ENCODE peak calls at places on chromosomes 5 and 9, in ten cellular contexts. A is neural progenitor cell, C is heart left ventricle, G is cardiac fibroblast, N is GM12865, Y is PC-3, X is prostate gland, W is suprapubic skin, Z is fibroblast of lung, T is H1. R is an unnamed sample.

GRCh38 chr5:74408150-74409043 is 232.1 kb downstream of the ENC1 start:
- DNase-seq in A (no peak), C (no peak), G (no peak), N (no peak), Y (peak; percentile 88), X (no peak), W (no peak), Z (no peak), T (no peak), R (no peak)

GRCh38 chr5:1460054-1460682 is 14.9 kb upstream of the SLC6A3 start:
- DNase-seq in A (no peak), C (no peak), G (no peak), N (no peak), Y (no peak), X (no peak), W (no peak), Z (no peak), T (no peak), R (no peak)

GRCh38 chr9:89461302-89461701 is 36.6 kb downstream of the SEMA4D start:
- DNase-seq in A (no peak), C (no peak), G (peak; percentile 57), N (no peak), Y (peak; percentile 40), X (no peak), W (no peak), Z (peak; percentile 87), T (no peak), R (peak; percentile 83)

GRCh38 chr5:96026334-96027065 is 64.8 kb upstream of the ELL2 start:
- DNase-seq in A (no peak), C (no peak), G (peak; percentile 78), N (no peak), Y (peak; percentile 82), X (no peak), W (no peak), Z (peak; percentile 83), T (no peak), R (peak; percentile 71)

GRCh38 chr5:76393035-76393680 is 9.9 kb upstream of the IQGAP2 start:
- DNase-seq in A (no peak), C (no peak), G (no peak), N (no peak), Y (no peak), X (no peak), W (no peak), Z (no peak), T (no peak), R (no peak)

GRCh38 chr5:157545911-157546310 is 29.7 kb downstream of the ADAM19 start:
- DNase-seq in A (no peak), C (no peak), G (no peak), N (no peak), Y (no peak), X (no peak), W (no peak), Z (no peak), T (no peak), R (no peak)

GRCh38 chr5:45385321-45386058 is 310.7 kb downstream of the HCN1 start:
- DNase-seq in A (no peak), C (peak; percentile 11), G (peak; percentile 53), N (no peak), Y (peak; percentile 64), X (no peak), W (no peak), Z (peak; percentile 82), T (no peak), R (peak; percentile 88)

GRCh38 chr5:142015781-142016533 is 3.1 kb upstream of the GNPDA1 start:
- DNase-seq in A (no peak), C (no peak), G (peak; percentile 76), N (peak; percentile 28), Y (peak; percentile 72), X (no peak), W (no peak), Z (peak; percentile 63), T (no peak), R (peak; percentile 63)

GRCh38 chr9:136346927-136347465 is 16.5 kb downstream of the DNLZ start:
- DNase-seq in A (no peak), C (no peak), G (no peak), N (no peak), Y (no peak), X (no peak), W (no peak), Z (no peak), T (no peak), R (no peak)
- H3K4me3 ChIP-seq in A (no peak overlapping the region), C (no peak overlapping the region), G (no peak overlapping the region), N (no peak overlapping the region), Y (no peak overlapping the region), X (no peak overlapping the region), W (no peak overlapping the region), Z (no peak overlapping the region), T (no peak overlapping the region), R (no peak overlapping the region)

GRCh38 chr9:10238087-10238486 is 374.7 kb downstream of the PTPRD start:
- DNase-seq in A (no peak), C (no peak), G (no peak), N (no peak), Y (no peak), X (no peak), W (no peak), Z (no peak), T (no peak), R (no peak)

GRCh38 chr9:10228082-10228481 is 384.7 kb downstream of the PTPRD start:
- DNase-seq in A (no peak), C (no peak), G (no peak), N (no peak), Y (no peak), X (no peak), W (no peak), Z (no peak), T (no peak), R (no peak)

GRCh38 chr9:10230512-10230911 is 382.3 kb downstream of the PTPRD start:
- DNase-seq in A (no peak), C (no peak), G (no peak), N (peak; percentile 3), Y (no peak), X (no peak), W (no peak), Z (no peak), T (no peak), R (no peak)

GRCh38 chr9:10226996-10227395 is 385.8 kb downstream of the PTPRD start:
- DNase-seq in A (no peak), C (no peak), G (no peak), N (no peak), Y (no peak), X (no peak), W (no peak), Z (no peak), T (no peak), R (no peak)

DNA sequence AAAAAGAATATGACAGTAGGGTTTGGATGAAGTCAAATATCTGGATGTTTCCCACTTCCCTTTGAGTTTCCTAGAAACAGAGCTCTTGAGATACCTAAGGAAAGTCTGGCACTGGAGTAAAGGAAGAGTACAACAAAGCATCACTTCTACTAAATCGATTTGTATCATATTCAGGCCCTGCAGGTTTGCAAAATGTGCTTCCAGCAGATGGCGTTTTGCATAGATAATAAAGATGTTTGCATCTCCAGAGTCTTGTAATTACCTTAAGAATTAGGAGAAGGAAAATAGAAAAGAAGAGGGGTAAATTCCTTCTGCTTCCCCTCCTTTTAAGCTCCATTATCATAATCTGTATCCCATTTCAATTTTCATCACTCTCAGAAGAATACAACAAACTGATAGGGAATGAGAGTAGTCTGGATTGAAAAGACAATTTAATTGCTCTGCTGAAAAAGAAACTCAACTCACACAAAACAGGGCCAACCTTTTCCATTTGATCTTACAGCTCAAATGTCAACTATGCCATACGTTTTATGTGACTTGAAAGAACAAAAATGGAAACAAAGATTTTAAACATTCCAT is 380.4 kb downstream of the PTPRD start:
- DNase-seq in A (no peak), C (no peak), G (peak; percentile 2), N (no peak), Y (peak; percentile 5), X (no peak), W (no peak), Z (peak; percentile 1), T (no peak), R (peak; percentile 9)
- TF ChIP-seq CTCF in A (peak; percentile 30), C (peak; percentile 13), G (peak; percentile 5), N (no peak), Y (peak; percentile 37), X (no peak), W (no peak), Z (no peak), T (no peak), R (peak; percentile 48)

GRCh38 chr9:124660341-124660801 is 110.7 kb downstream of the NR6A1 start:
- DNase-seq in A (peak; percentile 83), C (peak; percentile 11), G (peak; percentile 78), N (peak; percentile 65), Y (peak; percentile 23), X (no peak), W (no peak), Z (peak; percentile 81), T (no peak), R (peak; percentile 81)

GRCh38 chr9:124654431-124654830 is 116.7 kb downstream of the NR6A1 start:
- DNase-seq in A (no peak), C (no peak), G (no peak), N (no peak), Y (no peak), X (no peak), W (no peak), Z (peak; percentile 52), T (no peak), R (no peak)

GRCh38 chr9:124659099-124659659 is 111.9 kb downstream of the NR6A1 start:
- DNase-seq in A (peak; percentile 91), C (peak; percentile 81), G (peak; percentile 98), N (peak; percentile 94), Y (peak; percentile 69), X (peak; percentile 46), W (peak; percentile 85), Z (peak; percentile 97), T (peak; percentile 33), R (peak; percentile 96)

GRCh38 chr9:124658165-124659017 is 112.7 kb downstream of the NR6A1 start:
- DNase-seq in A (peak; percentile 87), C (peak; percentile 85), G (peak; percentile 97), N (peak; percentile 92), Y (peak; percentile 87), X (peak; percentile 69), W (peak; percentile 79), Z (peak; percentile 99), T (no peak), R (peak; percentile 97)

DNA sequence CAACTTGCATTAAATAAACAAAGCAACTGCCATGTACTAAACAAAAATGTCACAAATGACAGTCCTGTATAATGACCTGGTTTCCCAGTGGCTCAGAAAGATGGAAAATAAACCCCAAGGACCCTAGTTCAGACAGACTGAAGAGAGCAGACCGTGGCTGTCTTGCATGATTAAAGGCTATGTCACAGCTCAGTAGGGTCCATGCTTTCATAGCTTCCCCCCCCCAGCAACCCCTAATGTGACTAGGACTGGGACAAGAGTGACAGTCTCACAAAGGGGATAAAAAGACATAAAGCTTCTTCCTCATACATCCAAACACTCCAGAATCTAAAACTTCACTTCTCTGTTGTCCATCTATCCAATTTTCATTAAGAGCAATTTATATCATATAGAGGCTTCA is 113.6 kb downstream of the NR6A1 start:
- DNase-seq in A (no peak), C (no peak), G (no peak), N (no peak), Y (no peak), X (no peak), W (no peak), Z (no peak), T (no peak), R (no peak)
- H3K4me3 ChIP-seq in A (peak overlapping the region; percentile 52), C (no peak overlapping the region), G (no peak overlapping the region), N (no peak overlapping the region), Y (peak overlapping the region; percentile 72), X (no peak overlapping the region), W (no peak overlapping the region), Z (no peak overlapping the region), T (no peak overlapping the region), R (no peak overlapping the region)

DNA sequence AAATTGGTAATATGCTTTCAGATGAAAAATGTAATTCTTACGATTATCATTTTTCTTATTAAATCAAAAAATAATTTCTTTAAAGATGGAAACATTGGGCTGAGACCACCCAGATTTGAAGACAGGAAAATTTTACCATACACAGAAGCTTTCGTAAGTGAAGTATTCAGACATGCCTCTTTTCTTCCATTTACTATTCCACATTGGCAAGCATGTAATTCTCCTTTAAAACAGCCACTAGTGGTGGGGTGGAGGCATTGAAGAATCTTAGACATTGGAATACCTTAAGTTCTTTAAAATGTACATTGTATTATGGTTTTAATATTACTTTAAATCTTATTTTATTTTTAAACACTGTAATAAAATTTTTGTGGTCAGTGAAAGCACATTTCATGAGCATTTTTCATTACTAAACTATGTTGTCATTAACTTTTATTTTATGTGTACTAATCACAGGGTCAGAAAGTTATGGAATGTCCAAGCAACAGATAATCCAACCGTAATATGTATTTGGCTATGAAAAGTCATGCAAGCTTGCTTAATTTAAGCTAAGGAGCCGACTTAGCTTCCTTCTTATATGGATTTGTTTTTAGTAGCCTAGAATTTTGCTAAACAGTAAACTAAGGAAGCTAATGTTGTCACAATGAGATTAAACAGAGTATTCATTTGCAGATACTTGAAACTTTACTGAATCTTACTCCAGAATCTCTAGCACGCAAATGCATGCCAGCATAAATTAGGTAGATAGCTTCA is 97.4 kb upstream of the ALDH1A1 start:
- DNase-seq in A (no peak), C (no peak), G (peak; percentile 49), N (no peak), Y (no peak), X (no peak), W (no peak), Z (peak; percentile 36), T (no peak), R (peak; percentile 14)
- TF ChIP-seq CTCF in A (no peak), C (no peak), G (no peak), N (no peak), Y (no peak), X (no peak), W (no peak), Z (peak; percentile 7), T (no peak), R (peak; percentile 25)